ENCODE peak calls at places on chromosomes 6 and 20, in seven cellular contexts. C, E, S, O, N, Z and P are unnamed samples.

GRCh38 chr20:59145926-59146800 is 17.5 kb upstream of the ZNF831 start:
- DNase-seq in C (peak; percentile 49), N (no peak), S (no peak), Z (no peak), E (no peak), O (no peak), P (no peak)

GRCh38 chr20:4898282-4898681 is 103.0 kb downstream of the SLC23A2 start:
- DNase-seq in Z (no peak), E (peak; percentile 65), O (no peak), C (no peak), N (no peak), S (peak; percentile 32), P (no peak)

GRCh38 chr6:161238076-161238869 is 35.6 kb downstream of the AGPAT4 start:
- DNase-seq in O (no peak), Z (no peak), C (no peak), S (no peak), E (no peak), N (no peak), P (no peak)

GRCh38 chr6:169173532-169174268 is 79.9 kb downstream of the THBS2 start:
- DNase-seq in O (no peak), C (no peak), S (no peak), E (no peak), Z (no peak), N (no peak), P (no peak)

GRCh38 chr6:109795994-109796555 is 105.0 kb downstream of the FIG4 start:
- DNase-seq in N (no peak), C (no peak), Z (no peak), S (no peak), E (no peak), O (no peak), P (no peak)

GRCh38 chr20:53162251-53162835 is 190.2 kb downstream of the TSHZ2 start:
- DNase-seq in Z (peak; percentile 21), N (no peak), E (no peak), O (no peak), S (peak; percentile 50), C (no peak), P (peak; percentile 74)

GRCh38 chr6:7052441-7052936 is 55.3 kb upstream of the RREB1 start:
- DNase-seq in E (peak; percentile 36), S (peak; percentile 79), O (no peak), C (peak; percentile 91), N (no peak), Z (no peak), P (peak; percentile 80)

GRCh38 chr6:128421788-128422187 is 98.6 kb downstream of the PTPRK start:
- DNase-seq in Z (no peak), N (no peak), E (no peak), C (no peak), O (peak; percentile 56), S (no peak), P (no peak)

GRCh38 chr6:43386492-43386891 is 17.0 kb upstream of the ZNF318 start:
- DNase-seq in Z (no peak), O (peak; percentile 21), N (no peak), E (no peak), C (no peak), S (no peak), P (no peak)

GRCh38 chr20:22414354-22414753 is 170.0 kb downstream of the FOXA2 start:
- DNase-seq in N (no peak), O (peak; percentile 50), C (no peak), S (no peak), Z (no peak), E (no peak), P (no peak)

GRCh38 chr6:26232950-26233607 is 131.9 kb upstream of the BTN3A2 start:
- DNase-seq in C (no peak), E (no peak), O (no peak), S (no peak), N (peak; percentile 55), Z (no peak), P (no peak)

GRCh38 chr6:70884074-70884983 is 72.5 kb downstream of the B3GAT2 start:
- DNase-seq in N (peak; percentile 19), O (peak; percentile 59), Z (no peak), E (peak; percentile 62), S (peak; percentile 39), C (peak; percentile 36), P (peak; percentile 69)

GRCh38 chr20:34829191-34829590 is 3.7 kb upstream of the NCOA6 start:
- DNase-seq in Z (no peak), C (no peak), E (no peak), N (no peak), S (no peak), O (no peak), P (no peak)

GRCh38 chr20:34824026-34824860 is 1.2 kb downstream of the NCOA6 start:
- DNase-seq in C (no peak), O (peak; percentile 79), N (peak; percentile 58), E (peak; percentile 79), Z (peak; percentile 19), S (peak; percentile 39), P (peak; percentile 71)

GRCh38 chr20:34820805-34821578 is 4.5 kb downstream of the NCOA6 start:
- DNase-seq in S (no peak), Z (no peak), E (no peak), N (no peak), O (no peak), C (no peak), P (no peak)

GRCh38 chr20:34825530-34826362 is at the start of gene NCOA6:
- DNase-seq in Z (peak; percentile 85), O (peak; percentile 76), N (no peak), S (peak; percentile 89), E (peak; percentile 90), C (peak; percentile 97), P (peak; percentile 94)

GRCh38 chr20:34824861-34825529 is 456 bp downstream of the NCOA6 start:
- DNase-seq in O (peak; percentile 54), S (peak; percentile 61), N (no peak), E (peak; percentile 61), C (peak; percentile 95), Z (peak; percentile 15), P (peak; percentile 80)
- TF ChIP-seq POLR2A in O (no peak), S (no peak), N (peak; percentile 78), E (no peak), C (no peak), Z (no peak), P (no peak)

DNA sequence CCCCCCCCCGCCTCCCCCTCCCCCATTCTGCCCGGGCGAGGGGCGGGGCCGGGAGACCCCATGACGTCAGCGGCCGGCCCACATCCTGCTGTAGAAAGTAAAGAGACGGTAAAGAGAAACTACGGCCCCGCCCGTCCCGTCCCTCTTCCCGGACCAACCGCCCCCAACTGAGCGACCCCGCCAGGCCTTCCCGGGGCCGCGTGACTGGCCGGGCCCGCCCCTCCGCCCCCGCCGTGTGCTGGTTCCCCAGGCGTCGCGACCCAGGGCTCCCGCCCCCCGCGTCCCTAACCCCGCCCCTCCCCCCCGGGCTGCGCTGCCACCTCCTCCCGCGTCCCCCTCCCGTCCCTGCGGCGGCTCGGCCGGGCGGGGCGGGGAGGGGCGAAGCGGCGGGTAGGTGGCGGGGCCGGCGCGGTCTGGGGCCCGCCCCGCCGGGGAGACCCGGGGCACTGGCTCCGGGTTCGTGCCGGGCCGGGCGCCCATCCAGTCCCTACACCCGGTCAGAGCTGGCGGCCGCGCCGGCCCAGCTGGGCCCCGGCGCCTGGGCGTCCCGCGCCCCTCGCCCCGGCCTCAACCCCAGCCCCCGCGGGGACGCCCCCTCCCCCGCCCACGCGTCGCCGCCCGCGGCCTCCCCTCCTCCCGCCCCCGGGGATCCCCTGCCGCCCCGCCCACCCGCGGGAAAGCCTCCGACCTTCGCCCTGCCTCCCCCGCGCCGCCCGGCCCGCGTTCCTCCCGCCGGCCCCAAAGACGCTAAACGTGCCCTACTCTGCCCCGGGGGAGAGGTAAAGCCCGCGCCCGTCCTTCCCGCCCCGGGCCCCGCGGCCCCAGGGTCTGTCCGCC is 618 bp upstream of the HIVEP1 start:
- DNase-seq in N (peak; percentile 81), E (peak; percentile 98), O (peak; percentile 95), C (peak; percentile 98), Z (peak; percentile 94), S (peak; percentile 98), P (peak; percentile 99)
- TF ChIP-seq EP300 in N (no peak), E (peak; percentile 10), O (peak; percentile 7), C (no peak), Z (peak; percentile 72), S (peak; percentile 47), P (peak; percentile 56)

GRCh38 chr6:85997206-85997605 is 354.5 kb upstream of the SYNCRIP start:
- DNase-seq in S (no peak), E (no peak), C (no peak), Z (no peak), O (no peak), N (no peak), P (no peak)

GRCh38 chr6:85995339-85996033 is 352.8 kb upstream of the SYNCRIP start:
- DNase-seq in Z (no peak), O (no peak), N (no peak), S (no peak), C (no peak), E (no peak), P (no peak)

GRCh38 chr6:85996034-85996375 is 353.3 kb upstream of the SYNCRIP start:
- DNase-seq in N (no peak), O (no peak), Z (no peak), C (no peak), S (no peak), E (no peak), P (no peak)
- H3K27me3 ChIP-seq in N (no peaks in the 10 kb centered on the region), O (no peaks in the 10 kb centered on the region), Z (no peaks in the 10 kb centered on the region), C (no peaks in the 10 kb centered on the region), S (no peaks in the 10 kb centered on the region), E (no peaks in the 10 kb centered on the region), P (no peaks in the 10 kb centered on the region)

GRCh38 chr20:10219993-10220750 is 1.5 kb downstream of the SNAP25 start:
- DNase-seq in C (no peak), E (no peak), Z (no peak), O (no peak), N (no peak), S (no peak), P (no peak)

GRCh38 chr20:10218536-10219451 is at the start of gene SNAP25:
- DNase-seq in Z (no peak), C (peak; percentile 75), E (peak; percentile 41), O (no peak), S (peak; percentile 91), N (no peak), P (peak; percentile 71)

GRCh38 chr20:10216146-10216741 is 2.4 kb upstream of the SNAP25 start:
- DNase-seq in O (no peak), Z (no peak), E (no peak), S (no peak), C (no peak), N (no peak), P (no peak)

GRCh38 chr20:10219452-10219791 is 792 bp downstream of the SNAP25 start:
- DNase-seq in Z (peak; percentile 30), E (peak; percentile 69), N (no peak), C (peak; percentile 95), S (peak; percentile 83), O (no peak), P (peak; percentile 71)

DNA sequence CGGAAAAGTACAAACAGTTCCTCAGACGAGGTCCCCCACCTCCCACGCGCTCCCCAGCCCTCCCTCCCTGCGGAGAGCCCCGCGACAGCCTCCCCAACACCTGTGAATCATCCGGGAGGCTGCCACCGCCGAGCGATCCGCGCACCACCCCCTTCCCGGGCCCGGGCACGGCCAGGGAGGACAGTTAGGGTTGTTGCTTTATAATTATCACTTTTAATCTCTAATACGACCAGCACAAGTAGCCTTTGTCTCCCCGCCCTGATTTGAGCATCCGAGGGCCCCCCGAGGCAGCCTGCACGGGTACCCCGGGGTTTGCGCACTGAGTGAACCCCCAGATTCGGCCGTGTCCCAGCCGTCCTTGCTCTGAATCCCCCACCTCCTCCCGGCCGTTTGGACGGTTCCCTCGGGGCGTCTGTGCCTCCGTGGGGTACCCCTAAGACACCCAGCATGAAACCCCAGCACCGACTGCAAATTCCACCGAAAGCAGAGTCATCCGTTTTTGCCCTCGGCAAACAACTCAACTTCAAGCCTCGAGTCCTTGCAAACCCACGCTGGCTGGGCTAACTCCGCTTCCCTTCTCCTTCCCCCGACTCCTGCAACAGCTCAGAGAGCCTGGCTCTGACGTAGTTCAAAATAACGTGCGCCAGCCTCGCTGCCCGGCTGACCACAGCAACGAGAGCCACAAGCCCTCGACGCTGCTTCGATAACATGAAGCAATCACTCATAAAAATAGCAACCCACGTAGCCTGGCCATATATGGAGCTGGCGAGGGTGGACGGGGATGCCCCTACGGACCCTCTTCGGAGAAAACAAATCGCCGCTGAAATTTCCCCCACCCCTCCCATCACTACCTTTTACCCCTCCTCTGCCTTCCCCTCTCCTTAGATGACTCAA is 866 bp upstream of the SNAP25 start:
- DNase-seq in E (no peak), O (no peak), C (peak; percentile 83), S (peak; percentile 89), N (no peak), Z (no peak), P (peak; percentile 69)
- TF ChIP-seq POLR2A in E (no peak), O (no peak), C (no peak), S (peak; percentile 75), N (no peak), Z (no peak), P (no peak)